ENCODE peak calls at places on chromosomes 3 and 15, in ten cellular contexts. A, F, Z, N, M, J, R, Q, T and B are unnamed samples.

GRCh38 chr15:89783111-89783860 is 7.2 kb downstream of the MESP2 start:
- DNase-seq in F (peak; percentile 69), R (no peak), A (no peak), J (no peak), Z (no peak), M (no peak), T (peak; percentile 61), Q (no peak), N (peak; percentile 70), B (peak; percentile 54)

GRCh38 chr15:58951388-58952060 is 18.0 kb upstream of the SLTM start:
- DNase-seq in Q (no peak), J (no peak), N (peak; percentile 72), F (peak; percentile 37), T (peak; percentile 93), A (no peak), R (no peak), Z (no peak), M (no peak), B (no peak)

GRCh38 chr15:56215769-56216168 is 27.9 kb downstream of the RFX7 start:
- DNase-seq in Z (no peak), F (no peak), R (no peak), Q (no peak), J (no peak), N (no peak), T (peak; percentile 40), A (no peak), M (no peak), B (no peak)

GRCh38 chr15:76065267-76065666 is 5.5 kb downstream of the TMEM266 start:
- DNase-seq in A (no peak), Q (no peak), R (no peak), J (no peak), N (no peak), T (no peak), F (no peak), Z (no peak), M (no peak), B (no peak)

GRCh38 chr15:29670945-29671307 is 151.3 kb downstream of the TJP1 start:
- DNase-seq in F (peak; percentile 31), J (no peak), Q (peak; percentile 72), T (peak; percentile 16), R (no peak), A (peak; percentile 90), N (peak; percentile 73), M (peak; percentile 97), Z (no peak), B (no peak)

GRCh38 chr3:142180761-142181362 is 31.5 kb upstream of the TFDP2 start:
- DNase-seq in R (no peak), A (no peak), T (peak; percentile 53), M (peak; percentile 30), F (peak; percentile 1), N (peak; percentile 37), Z (no peak), J (no peak), Q (no peak), B (peak; percentile 48)

GRCh38 chr3:113908133-113908532 is 39.7 kb upstream of the ZDHHC23 start:
- DNase-seq in A (no peak), Z (no peak), Q (no peak), M (no peak), R (no peak), T (no peak), N (no peak), J (no peak), F (no peak), B (no peak)

GRCh38 chr3:30513374-30514152 is 92.8 kb upstream of the TGFBR2 start:
- DNase-seq in Q (no peak), R (no peak), F (no peak), A (no peak), Z (no peak), T (no peak), N (no peak), J (no peak), M (no peak), B (no peak)

GRCh38 chr3:143135150-143135549 is 15.6 kb downstream of the CHST2 start:
- DNase-seq in Z (no peak), N (peak; percentile 98), F (peak; percentile 76), A (no peak), M (peak; percentile 19), Q (no peak), J (no peak), T (peak; percentile 94), R (no peak), B (no peak)

GRCh38 chr3:66481071-66482001 is 19.5 kb downstream of the LRIG1 start:
- DNase-seq in N (no peak), M (no peak), Z (no peak), A (peak; percentile 59), T (peak; percentile 87), Q (no peak), R (no peak), F (no peak), J (no peak), B (no peak)

GRCh38 chr3:186640473-186640818 is 247 bp downstream of the FETUB start:
- DNase-seq in A (peak; percentile 64), Z (no peak), F (no peak), N (peak; percentile 33), J (no peak), T (no peak), R (no peak), M (peak; percentile 21), Q (no peak), B (no peak)

GRCh38 chr3:149095487-149095886 is 9.2 kb upstream of the HLTF start:
- DNase-seq in J (no peak), M (no peak), F (no peak), A (no peak), T (no peak), Q (no peak), N (no peak), R (no peak), Z (no peak), B (no peak)

GRCh38 chr3:194091141-194091540 is 44.8 kb upstream of the HES1 start:
- DNase-seq in R (no peak), A (no peak), Q (no peak), F (no peak), Z (no peak), J (no peak), T (no peak), N (peak; percentile 60), M (peak; percentile 41), B (no peak)

GRCh38 chr3:42071720-42072582 is 19.2 kb upstream of the TRAK1 start:
- DNase-seq in Q (peak; percentile 57), T (peak; percentile 68), N (peak; percentile 72), A (peak; percentile 87), M (peak; percentile 33), J (no peak), F (no peak), R (peak; percentile 92), Z (peak; percentile 71), B (no peak)

GRCh38 chr15:70492240-70493177 is 270.8 kb downstream of the UACA start:
- DNase-seq in A (no peak), J (peak; percentile 57), M (peak; percentile 77), R (no peak), F (no peak), Z (peak; percentile 77), T (peak; percentile 83), Q (peak; percentile 82), N (peak; percentile 92), B (no peak)

GRCh38 chr3:193803288-193803687 is 210.3 kb downstream of the OPA1 start:
- DNase-seq in Q (no peak), T (no peak), J (no peak), Z (no peak), F (no peak), R (no peak), A (no peak), N (no peak), M (no peak), B (no peak)

GRCh38 chr3:4584537-4585249 is 91.5 kb downstream of the ITPR1 start:
- DNase-seq in M (no peak), Z (peak; percentile 64), A (no peak), R (peak; percentile 74), T (peak; percentile 72), Q (no peak), J (no peak), F (no peak), N (no peak), B (no peak)

GRCh38 chr3:22490747-22491146 is 712.4 kb upstream of the UBE2E2 start:
- DNase-seq in J (no peak), T (no peak), Z (no peak), Q (no peak), F (no peak), N (no peak), R (no peak), A (no peak), M (no peak), B (no peak)

GRCh38 chr15:80052597-80053304 is 6.7 kb upstream of the ZFAND6 start:
- DNase-seq in M (no peak), J (no peak), T (no peak), Z (no peak), A (no peak), F (no peak), R (no peak), Q (no peak), N (no peak), B (no peak)

GRCh38 chr3:185582236-185582635 is 3.9 kb upstream of the SENP2 start:
- DNase-seq in A (no peak), M (no peak), F (no peak), Q (no peak), Z (no peak), T (no peak), R (no peak), N (no peak), J (no peak), B (peak; percentile 57)

GRCh38 chr15:75112848-75113492 is 88.7 kb upstream of the C15orf39 start:
- DNase-seq in J (no peak), A (no peak), N (no peak), T (no peak), F (no peak), M (no peak), R (peak; percentile 31), Z (no peak), Q (no peak), B (no peak)

GRCh38 chr3:67329358-67329757 is 325.1 kb downstream of the SUCLG2 start:
- DNase-seq in J (no peak), F (no peak), M (no peak), T (no peak), A (no peak), Z (no peak), N (no peak), Q (no peak), R (no peak), B (no peak)

GRCh38 chr3:136330900-136331299 is 80.8 kb downstream of the PCCB start:
- DNase-seq in F (no peak), Q (no peak), J (no peak), M (no peak), A (no peak), T (no peak), Z (no peak), R (no peak), N (no peak), B (no peak)

GRCh38 chr15:80549191-80549590 is 145.0 kb downstream of the ARNT2 start:
- DNase-seq in A (no peak), N (peak; percentile 53), Z (no peak), F (no peak), R (no peak), T (peak; percentile 74), Q (no peak), J (no peak), M (no peak), B (no peak)

GRCh38 chr3:149376728-149377407 is 581 bp downstream of the TM4SF1 start:
- DNase-seq in A (no peak), R (no peak), T (peak; percentile 76), F (no peak), Z (no peak), N (no peak), M (no peak), J (no peak), Q (no peak), B (no peak)

GRCh38 chr15:23420806-23421575 is 26.1 kb downstream of the GOLGA6L2 start:
- DNase-seq in T (peak; percentile 9), Z (peak; percentile 49), Q (no peak), M (no peak), F (no peak), N (no peak), J (no peak), R (peak; percentile 68), A (no peak), B (no peak)

GRCh38 chr15:73633991-73634495 is 854 bp upstream of the NPTN start:
- DNase-seq in T (peak; percentile 93), R (no peak), J (no peak), N (peak; percentile 89), F (peak; percentile 82), M (peak; percentile 65), Z (no peak), A (no peak), Q (no peak), B (no peak)

GRCh38 chr15:25789206-25789605 is 73.9 kb downstream of the ATP10A start:
- DNase-seq in T (peak; percentile 34), F (no peak), A (no peak), J (no peak), M (no peak), N (peak; percentile 53), R (peak; percentile 69), Q (no peak), Z (peak; percentile 55), B (no peak)